ENCODE peak calls at places on chromosomes 13 and 19, in eight cellular contexts. L is breast epithelium, E is transverse colon, B is endothelial cell of umbilical vein, N is H1, T is upper lobe of left lung, C is prostate gland, U is spleen. H is an unnamed sample.

GRCh38 chr19:49407482-49408015 is 15.7 kb downstream of the PTH2 start:
- DNase-seq in L (no peak), E (no peak), B (no peak), N (no peak), T (no peak), C (no peak), U (no peak), H (no peak)

GRCh38 chr19:54273811-54274210 is 7.1 kb downstream of the LILRB2 start:
- DNase-seq in L (no peak), E (no peak), B (no peak), N (no peak), T (no peak), C (no peak), U (no peak), H (no peak)

GRCh38 chr13:95624020-95624419 is 20.5 kb downstream of the DZIP1 start:
- DNase-seq in L (no peak), E (no peak), B (peak), N (peak), T (no peak), C (no peak), U (no peak), H (no peak)

GRCh38 chr13:64457976-64458375 is 2772.2 kb downstream of the PCDH9 start:
- DNase-seq in L (no peak), E (no peak), B (peak), N (no peak), T (no peak), C (no peak), U (no peak), H (no peak)

GRCh38 chr13:85406269-85406975 is 392.8 kb downstream of the SLITRK6 start:
- DNase-seq in L (no peak), E (no peak), B (no peak), N (no peak), T (no peak), C (no peak), U (no peak), H (no peak)

GRCh38 chr13:113029487-113030258 is 60.7 kb downstream of the MCF2L start:
- DNase-seq in L (no peak), E (peak), B (peak), N (peak), T (peak), C (no peak), U (no peak), H (no peak)

GRCh38 chr19:13207237-13208130 is 57.3 kb downstream of the IER2 start:
- DNase-seq in L (peak), E (no peak), B (no peak), N (peak), T (peak), C (no peak), U (peak), H (peak)

GRCh38 chr19:1699998-1700732 is 47.8 kb upstream of the TCF3 start:
- DNase-seq in L (no peak), E (no peak), B (no peak), N (no peak), T (peak), C (no peak), U (no peak), H (no peak)

GRCh38 chr13:61414686-61415664 is 674 bp downstream of the PCDH20 start:
- DNase-seq in L (no peak), E (peak), B (peak), N (peak), T (peak), C (peak), U (peak), H (no peak)

GRCh38 chr13:80082396-80083096 is 258.4 kb downstream of the SPRY2 start:
- DNase-seq in L (no peak), E (no peak), B (peak), N (no peak), T (no peak), C (no peak), U (no peak), H (no peak)

GRCh38 chr13:94065741-94066140 is 413.7 kb downstream of the DCT start:
- DNase-seq in L (no peak), E (no peak), B (no peak), N (no peak), T (no peak), C (no peak), U (no peak), H (no peak)

GRCh38 chr19:53659292-53659691 is 27.5 kb downstream of the DPRX start:
- DNase-seq in L (peak), E (no peak), B (no peak), N (peak), T (no peak), C (peak), U (no peak), H (no peak)

GRCh38 chr19:57583104-57583520 is 833 bp upstream of the ZIK1 start:
- DNase-seq in L (no peak), E (no peak), B (no peak), N (no peak), T (no peak), C (no peak), U (no peak), H (no peak)

GRCh38 chr19:57578487-57579205 is at the start of gene ZNF416:
- DNase-seq in L (peak), E (peak), B (peak), N (peak), T (peak), C (peak), U (peak), H (peak)

GRCh38 chr19:57587529-57587928 is 3.6 kb downstream of the ZIK1 start:
- DNase-seq in L (no peak), E (no peak), B (no peak), N (no peak), T (no peak), C (no peak), U (no peak), H (no peak)

GRCh38 chr19:57583521-57584416 is at the start of gene ZIK1:
- DNase-seq in L (peak), E (peak), B (peak), N (peak), T (peak), C (peak), U (peak), H (peak)
- TF ChIP-seq POLR2A in L (no peak), E (no peak), B (no peak), N (peak), T (no peak), C (no peak), U (no peak), H (peak)

GRCh38 chr19:39432677-39433025 is 3.1 kb downstream of the RPS16 start:
- DNase-seq in L (no peak), E (no peak), B (no peak), N (no peak), T (no peak), C (no peak), U (peak), H (no peak)

GRCh38 chr19:39433480-39434079 is 2.2 kb downstream of the RPS16 start:
- DNase-seq in L (no peak), E (no peak), B (no peak), N (no peak), T (no peak), C (no peak), U (peak), H (no peak)

GRCh38 chr19:39427707-39428106 is 8.0 kb downstream of the RPS16 start:
- DNase-seq in L (no peak), E (no peak), B (no peak), N (peak), T (no peak), C (no peak), U (no peak), H (no peak)

GRCh38 chr19:39428309-39429112 is 7.2 kb downstream of the RPS16 start:
- DNase-seq in L (no peak), E (peak), B (peak), N (peak), T (peak), C (no peak), U (peak), H (no peak)

DNA sequence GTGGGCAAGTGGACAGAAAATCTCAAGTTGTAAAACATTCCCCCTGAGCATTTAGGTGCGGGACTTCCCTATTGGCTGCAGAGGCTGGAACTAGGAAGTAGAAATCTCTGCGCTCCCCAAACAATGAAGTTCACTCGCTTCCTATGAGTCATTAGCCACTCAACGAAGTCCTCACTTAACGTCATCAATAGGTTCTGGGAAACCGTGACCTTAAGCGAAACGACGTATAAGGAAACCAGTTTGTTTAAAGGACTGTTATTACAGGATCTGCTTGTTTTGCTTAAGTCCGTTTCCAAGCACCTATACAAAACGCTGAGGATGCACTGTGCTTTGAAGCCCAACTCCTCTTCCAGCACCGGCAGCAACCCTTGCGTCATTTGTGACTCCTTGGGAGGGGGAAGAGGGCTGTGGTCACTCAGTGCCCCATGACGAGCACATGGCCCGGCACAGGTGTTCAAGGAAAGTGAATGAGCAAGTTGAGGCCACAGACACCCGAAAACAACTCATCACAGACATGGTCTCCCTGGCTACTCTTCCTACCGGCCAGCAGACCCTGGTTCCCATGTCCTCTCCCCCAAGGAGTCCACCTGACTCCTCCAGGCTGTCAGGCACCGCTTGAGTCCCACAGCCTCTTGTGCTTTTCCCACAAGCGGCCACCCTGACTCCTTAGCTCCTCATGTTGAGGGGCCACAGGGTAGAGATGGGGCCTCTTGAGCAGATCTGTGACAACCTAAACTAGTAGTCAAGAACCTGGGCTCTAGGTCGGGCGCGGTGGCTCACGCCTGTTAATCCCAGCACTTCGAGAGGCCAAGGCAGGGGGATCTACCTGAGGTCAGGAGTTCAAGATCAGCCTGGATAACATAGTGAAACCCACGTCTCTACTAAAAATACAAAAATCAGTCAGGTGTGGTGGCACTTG is 4.8 kb downstream of the RPS16 start:
- DNase-seq in L (no peak), E (peak), B (peak), N (peak), T (no peak), C (no peak), U (peak), H (no peak)
- TF ChIP-seq POLR2AphosphoS5 in L (peak), E (peak), B (peak), N (peak), T (peak), C (peak), U (peak), H (peak)

GRCh38 chr13:51583875-51584730 is at the start of gene WDFY2:
- DNase-seq in L (peak), E (peak), B (peak), N (peak), T (peak), C (peak), U (peak), H (peak)
- TF ChIP-seq POLR2A in L (peak), E (peak), B (no peak), N (peak), T (peak), C (peak), U (no peak), H (peak)

GRCh38 chr19:33905473-33905936 is 108.8 kb downstream of the KCTD15 start:
- DNase-seq in L (peak), E (peak), B (peak), N (no peak), T (peak), C (peak), U (no peak), H (no peak)

GRCh38 chr19:33902395-33902794 is 105.7 kb downstream of the KCTD15 start:
- DNase-seq in L (no peak), E (no peak), B (no peak), N (no peak), T (no peak), C (no peak), U (no peak), H (no peak)

GRCh38 chr19:33904681-33905080 is 108.0 kb downstream of the KCTD15 start:
- DNase-seq in L (peak), E (no peak), B (peak), N (peak), T (no peak), C (peak), U (no peak), H (no peak)

GRCh38 chr19:33902802-33903488 is 106.3 kb downstream of the KCTD15 start:
- DNase-seq in L (no peak), E (no peak), B (no peak), N (no peak), T (no peak), C (no peak), U (no peak), H (no peak)

DNA sequence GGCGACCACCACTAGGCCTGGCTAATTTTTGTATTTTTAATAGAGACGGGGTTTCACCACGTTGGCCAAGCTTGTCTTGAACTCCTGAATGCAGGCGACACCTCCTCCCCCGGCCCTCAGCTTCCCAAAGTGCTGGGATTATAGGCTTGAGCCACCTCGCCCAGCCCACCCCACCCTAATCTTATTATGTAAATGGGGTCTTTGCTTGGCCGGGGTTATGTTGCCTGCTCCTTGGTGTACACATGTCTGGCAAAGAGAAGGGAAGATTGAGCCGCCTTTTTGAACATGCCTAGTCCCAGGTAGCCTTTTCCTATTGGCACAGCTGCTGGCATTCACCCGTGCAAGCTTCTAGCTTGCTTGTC is 106.8 kb downstream of the KCTD15 start:
- DNase-seq in L (no peak), E (no peak), B (no peak), N (no peak), T (no peak), C (no peak), U (no peak), H (no peak)
- TF ChIP-seq POLR2AphosphoS5 in L (no peak), E (no peak), B (no peak), N (no peak), T (no peak), C (no peak), U (no peak), H (no peak)

GRCh38 chr19:5118026-5118425 is 149.1 kb downstream of the KDM4B start:
- DNase-seq in L (no peak), E (no peak), B (no peak), N (no peak), T (peak), C (no peak), U (no peak), H (no peak)
- TF ChIP-seq POLR2A in L (no peak), E (no peak), B (no peak), N (no peak), T (no peak), C (no peak), U (no peak), H (no peak)

DNA sequence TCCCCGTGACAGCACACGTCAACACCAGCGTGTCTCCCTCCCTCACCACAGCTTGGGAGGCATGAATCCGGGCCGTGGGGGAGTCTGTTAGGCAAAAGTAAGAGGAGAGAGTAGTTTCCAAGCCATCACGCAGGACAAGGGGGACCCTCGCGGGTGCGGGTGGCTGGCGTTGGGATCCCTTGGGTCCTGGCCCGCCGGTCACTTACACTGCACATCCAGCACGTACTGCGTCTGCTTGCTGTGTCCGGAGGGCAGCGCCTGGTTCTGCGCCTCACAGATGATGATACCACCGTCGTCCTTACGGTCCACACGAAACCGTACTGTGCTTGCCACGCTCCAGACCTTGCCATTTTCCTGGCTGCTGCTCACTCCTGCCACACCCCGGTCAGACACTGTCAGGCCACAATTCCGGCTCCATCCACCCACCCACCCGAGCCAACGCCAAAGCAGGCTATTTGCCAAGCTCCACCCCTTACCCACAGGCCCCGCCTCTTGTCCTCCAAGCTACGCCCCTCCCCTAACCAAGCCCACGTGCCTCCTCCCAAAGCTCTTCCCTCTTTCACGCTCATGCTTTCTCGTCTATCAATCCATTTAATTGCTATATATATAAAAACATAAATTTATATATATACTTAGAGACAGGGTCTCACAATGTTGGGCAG is 6.6 kb upstream of the ZNF428 start:
- DNase-seq in L (no peak), E (no peak), B (no peak), N (peak), T (no peak), C (no peak), U (no peak), H (no peak)
- TF ChIP-seq POLR2AphosphoS5 in L (no peak), E (no peak), B (no peak), N (no peak), T (no peak), C (no peak), U (no peak), H (no peak)

GRCh38 chr19:10230904-10231623 is at the start of gene S1PR2:
- DNase-seq in L (peak), E (peak), B (peak), N (peak), T (peak), C (peak), U (peak), H (peak)
- TF ChIP-seq POLR2A in L (no peak), E (peak), B (no peak), N (peak), T (peak), C (peak), U (no peak), H (peak)

H was measured in GM12892.